ENCODE peak calls at places on chromosomes 13 and 19, in five cellular contexts. N is A549; F is glomerular endothelial cell; C is activated naive CD8-positive, alpha-beta T cell treated with anti-CD3 and anti-CD28 coated beads, Interleukin-2, amount 50 U/mL, for 16 hours; M is anterior cingulate cortex. E is an unnamed sample.

GRCh38 chr13:44300895-44301638 is 72.6 kb upstream of the SERP2 start:
- DNase-seq in F (no peak), C (no peak), M (no peak), N (peak; percentile 61), E (no peak)

GRCh38 chr19:4439243-4439642 is 18.4 kb downstream of the UBXN6 start:
- DNase-seq in M (no peak), C (no peak), N (no peak), F (no peak), E (no peak)

GRCh38 chr19:10998045-10998533 is 37.3 kb downstream of the SMARCA4 start:
- DNase-seq in C (no peak), F (no peak), M (no peak), N (no peak), E (no peak)

GRCh38 chr19:45469132-45469834 is 1.5 kb downstream of the FOSB start:
- DNase-seq in M (peak; percentile 90), N (peak; percentile 78), F (no peak), C (peak; percentile 86), E (peak; percentile 92)

GRCh38 chr13:60134376-60134775 is 29.4 kb downstream of the DIAPH3 start:
- DNase-seq in M (no peak), F (no peak), N (no peak), C (no peak), E (no peak)

GRCh38 chr19:19579533-19580361 is 38.7 kb downstream of the PBX4 start:
- DNase-seq in N (no peak), M (no peak), C (no peak), F (no peak), E (peak; percentile 52)

GRCh38 chr19:44163789-44164188 is 1.1 kb upstream of the ZNF226 start:
- DNase-seq in M (no peak), F (no peak), C (no peak), N (no peak), E (no peak)

GRCh38 chr19:55346725-55347441 is 7.2 kb downstream of the KMT5C start:
- DNase-seq in N (no peak), C (no peak), F (no peak), M (no peak), E (no peak)

GRCh38 chr13:26320766-26321165 is 66.8 kb downstream of the CDK8 start:
- DNase-seq in C (no peak), F (no peak), N (no peak), M (no peak), E (no peak)

GRCh38 chr13:105611424-105611823 is 924.0 kb downstream of the EFNB2 start:
- DNase-seq in N (no peak), F (peak; percentile 25), M (no peak), C (no peak), E (no peak)

GRCh38 chr19:30391554-30392551 is 19.7 kb downstream of the ZNF536 start:
- DNase-seq in M (no peak), C (no peak), N (no peak), F (no peak), E (no peak)

GRCh38 chr19:38922482-38922881 is 8.1 kb downstream of the SARS2 start:
- DNase-seq in C (no peak), F (no peak), M (no peak), N (no peak), E (no peak)

GRCh38 chr13:50893211-50893852 is 16.3 kb upstream of the RNASEH2B start:
- DNase-seq in N (no peak), F (no peak), C (no peak), M (no peak), E (no peak)

GRCh38 chr19:10406191-10406590 is 2.8 kb upstream of the CDC37 start:
- DNase-seq in N (no peak), M (no peak), F (no peak), C (no peak), E (no peak)

GRCh38 chr19:40056505-40056904 is 474 bp upstream of the ZNF780B start:
- DNase-seq in F (no peak), M (no peak), C (no peak), N (no peak), E (no peak)

GRCh38 chr13:41199526-41199925 is 5.2 kb upstream of the KBTBD7 start:
- DNase-seq in M (no peak), F (no peak), C (no peak), N (no peak), E (no peak)

GRCh38 chr19:37594982-37595382 is 306 bp downstream of the ZNF540 start:
- DNase-seq in F (peak; percentile 10), N (peak; percentile 20), M (no peak), C (no peak), E (no peak)

GRCh38 chr19:19524053-19524452 is 4.7 kb upstream of the YJEFN3 start:
- DNase-seq in F (no peak), N (no peak), C (no peak), M (no peak), E (no peak)

GRCh38 chr19:15464394-15465385 is at the start of gene RASAL3:
- DNase-seq in F (no peak), N (no peak), M (no peak), C (no peak), E (no peak)

GRCh38 chr13:110262944-110263343 is 44.0 kb downstream of the COL4A1 start:
- DNase-seq in F (no peak), N (no peak), M (no peak), C (no peak), E (no peak)

GRCh38 chr19:5558101-5558621 is 9.6 kb downstream of the TINCR start:
- DNase-seq in M (no peak), C (no peak), N (no peak), F (no peak), E (no peak)